ENCODE peak calls at places on chromosomes 5 and 9, in eight cellular contexts. One of them, this sample, is unnamed.
A peak's percentile ranks its signal among the peaks of the same experiment; 100 is the strongest.

GRCh38 chr9:130866474-130866965 is 30.1 kb downstream of the QRFP start:
- DNase-seq in cardiac septum: no peak
- DNase-seq in skeletal muscle cell: peak; percentile 53
- DNase-seq in activated CD4-positive, CD25-positive, alpha-beta regulatory T cell: no peak
- DNase-seq in suprapubic skin: peak; percentile 78
- DNase-seq in hypothalamus: no peak
- DNase-seq in A549: peak; percentile 93
- DNase-seq in left ventricle myocardium inferior: no peak
- DNase-seq in this sample: peak; percentile 77

GRCh38 chr5:159031513-159031912 is 68.2 kb downstream of the EBF1 start:
- DNase-seq in A549: no peak
- DNase-seq in hypothalamus: no peak
- DNase-seq in cardiac septum: no peak
- DNase-seq in left ventricle myocardium inferior: no peak
- DNase-seq in skeletal muscle cell: peak; percentile 63
- DNase-seq in activated CD4-positive, CD25-positive, alpha-beta regulatory T cell: no peak
- DNase-seq in suprapubic skin: no peak
- DNase-seq in this sample: no peak

GRCh38 chr5:135033866-135034185 is 202 bp downstream of the PITX1 start:
- DNase-seq in activated CD4-positive, CD25-positive, alpha-beta regulatory T cell: no peak
- DNase-seq in A549: no peak
- DNase-seq in cardiac septum: no peak
- DNase-seq in suprapubic skin: no peak
- DNase-seq in left ventricle myocardium inferior: no peak
- DNase-seq in hypothalamus: no peak
- DNase-seq in skeletal muscle cell: no peak
- DNase-seq in this sample: no peak

GRCh38 chr5:147483197-147483790 is 26.6 kb downstream of the DPYSL3 start:
- DNase-seq in hypothalamus: no peak
- DNase-seq in A549: no peak
- DNase-seq in activated CD4-positive, CD25-positive, alpha-beta regulatory T cell: no peak
- DNase-seq in skeletal muscle cell: no peak
- DNase-seq in suprapubic skin: no peak
- DNase-seq in left ventricle myocardium inferior: no peak
- DNase-seq in cardiac septum: no peak
- DNase-seq in this sample: no peak

GRCh38 chr5:160470437-160471341 is 49.0 kb downstream of the PTTG1 start:
- DNase-seq in suprapubic skin: no peak
- DNase-seq in left ventricle myocardium inferior: no peak
- DNase-seq in skeletal muscle cell: no peak
- DNase-seq in hypothalamus: no peak
- DNase-seq in A549: no peak
- DNase-seq in activated CD4-positive, CD25-positive, alpha-beta regulatory T cell: no peak
- DNase-seq in cardiac septum: no peak
- DNase-seq in this sample: peak; percentile 4

GRCh38 chr9:126586236-126586635 is 27.5 kb upstream of the LMX1B start:
- DNase-seq in A549: no peak
- DNase-seq in activated CD4-positive, CD25-positive, alpha-beta regulatory T cell: no peak
- DNase-seq in suprapubic skin: no peak
- DNase-seq in hypothalamus: no peak
- DNase-seq in cardiac septum: no peak
- DNase-seq in skeletal muscle cell: no peak
- DNase-seq in left ventricle myocardium inferior: no peak
- DNase-seq in this sample: no peak

GRCh38 chr5:24819841-24820240 is 175.1 kb upstream of the CDH10 start:
- DNase-seq in activated CD4-positive, CD25-positive, alpha-beta regulatory T cell: no peak
- DNase-seq in hypothalamus: no peak
- DNase-seq in skeletal muscle cell: no peak
- DNase-seq in cardiac septum: no peak
- DNase-seq in suprapubic skin: no peak
- DNase-seq in left ventricle myocardium inferior: no peak
- DNase-seq in A549: no peak
- DNase-seq in this sample: no peak

GRCh38 chr5:6676702-6677101 is 36.5 kb upstream of the TENT4A start:
- DNase-seq in hypothalamus: no peak
- DNase-seq in left ventricle myocardium inferior: no peak
- DNase-seq in cardiac septum: no peak
- DNase-seq in activated CD4-positive, CD25-positive, alpha-beta regulatory T cell: no peak
- DNase-seq in A549: no peak
- DNase-seq in suprapubic skin: no peak
- DNase-seq in skeletal muscle cell: no peak
- DNase-seq in this sample: no peak

GRCh38 chr9:98288876-98289275 is 33.4 kb upstream of the TBC1D2 start:
- DNase-seq in A549: no peak
- DNase-seq in activated CD4-positive, CD25-positive, alpha-beta regulatory T cell: no peak
- DNase-seq in skeletal muscle cell: no peak
- DNase-seq in suprapubic skin: no peak
- DNase-seq in cardiac septum: no peak
- DNase-seq in left ventricle myocardium inferior: no peak
- DNase-seq in hypothalamus: no peak
- DNase-seq in this sample: no peak